ENCODE peak calls at places on chromosomes 5 and 9, in seven cellular contexts. B is iPS-NIHi11; I is activated CD4-positive, CD25-positive, alpha-beta regulatory T cell; T is CD4-positive, alpha-beta memory T cell; L is MV-4-11; N is activated naive CD4-positive, alpha-beta T cell; A is HL-60. D is an unnamed sample.
A peak's percentile ranks its signal among the peaks of the same experiment; 100 is the strongest.

GRCh38 chr5:31962321-31962720 is 211.8 kb downstream of the GOLPH3 start:
- DNase-seq in T (no peak), I (no peak), N (no peak), L (no peak), A (no peak), B (no peak), D (no peak)

GRCh38 chr9:136512651-136513066 is 29.8 kb upstream of the SEC16A start:
- DNase-seq in T (no peak), A (no peak), N (peak; percentile 27), I (peak; percentile 13), B (peak; percentile 96), L (no peak), D (peak; percentile 29)

GRCh38 chr5:179215576-179215975 is 129.7 kb downstream of the ADAMTS2 start:
- DNase-seq in B (no peak), I (no peak), A (no peak), L (no peak), N (no peak), T (no peak), D (no peak)

GRCh38 chr9:32899181-32899580 is 102.2 kb downstream of the APTX start:
- DNase-seq in T (no peak), N (no peak), B (no peak), I (no peak), A (peak; percentile 51), L (peak; percentile 93), D (no peak)

GRCh38 chr9:34072868-34073590 is 24.3 kb upstream of the UBAP2 start:
- DNase-seq in I (no peak), L (no peak), B (no peak), T (no peak), N (no peak), A (no peak), D (no peak)

GRCh38 chr9:72557549-72557948 is 36.1 kb downstream of the TMC1 start:
- DNase-seq in A (no peak), I (no peak), B (peak; percentile 17), N (no peak), L (peak; percentile 73), T (no peak), D (peak; percentile 56)

GRCh38 chr5:154214236-154215106 is 23.9 kb downstream of the GALNT10 start:
- DNase-seq in L (peak; percentile 52), I (no peak), B (no peak), N (no peak), T (no peak), A (no peak), D (no peak)

GRCh38 chr5:1799110-1799601 is 481 bp downstream of the MRPL36 start:
- DNase-seq in L (peak; percentile 15), N (no peak), B (peak; percentile 65), I (peak; percentile 24), T (peak; percentile 32), A (peak; percentile 12), D (no peak)

GRCh38 chr5:176836811-176837706 is 26.7 kb downstream of the UNC5A start:
- DNase-seq in N (no peak), T (no peak), I (no peak), A (no peak), B (no peak), L (no peak), D (no peak)

GRCh38 chr5:12837592-12837991 is 933.3 kb upstream of the CTNND2 start:
- DNase-seq in I (no peak), T (no peak), L (no peak), N (no peak), A (no peak), B (no peak), D (no peak)

GRCh38 chr9:969310-969692 is 7.2 kb upstream of the DMRT3 start:
- DNase-seq in A (no peak), I (no peak), L (no peak), T (no peak), N (no peak), B (no peak), D (no peak)

GRCh38 chr5:154276932-154277331 is 86.4 kb downstream of the GALNT10 start:
- DNase-seq in T (no peak), A (no peak), B (no peak), N (no peak), L (no peak), I (no peak), D (no peak)

GRCh38 chr9:106925392-106925791 is 62.4 kb downstream of the ZNF462 start:
- DNase-seq in L (no peak), I (no peak), B (no peak), A (no peak), T (no peak), N (no peak), D (no peak)

GRCh38 chr5:54093861-54094260 is 216.5 kb downstream of the ARL15 start:
- DNase-seq in T (no peak), B (no peak), L (no peak), N (no peak), I (no peak), A (no peak), D (no peak)

GRCh38 chr9:125534934-125535701 is 171.9 kb downstream of the MAPKAP1 start:
- DNase-seq in B (no peak), T (no peak), L (no peak), I (no peak), N (no peak), A (no peak), D (no peak)

GRCh38 chr9:112629890-112630485 is 87.9 kb downstream of the INIP start:
- DNase-seq in N (no peak), T (no peak), A (peak; percentile 60), B (no peak), I (no peak), L (no peak), D (no peak)

GRCh38 chr5:1226839-1227238 is 1.7 kb downstream of the SLC6A18 start:
- DNase-seq in N (no peak), L (no peak), I (no peak), B (no peak), A (no peak), T (no peak), D (no peak)

GRCh38 chr5:134209477-134210240 is 16.2 kb downstream of the PPP2CA start:
- DNase-seq in T (no peak), L (no peak), I (no peak), B (no peak), A (no peak), N (no peak), D (no peak)

GRCh38 chr9:131769361-131769760 is 29.5 kb upstream of the RAPGEF1 start:
- DNase-seq in I (no peak), A (no peak), B (no peak), N (no peak), T (no peak), L (no peak), D (no peak)

GRCh38 chr5:153678617-153679329 is 188.3 kb downstream of the GRIA1 start:
- DNase-seq in N (no peak), A (no peak), B (no peak), I (no peak), L (no peak), T (no peak), D (no peak)

GRCh38 chr9:100211471-100211870 is 112.4 kb downstream of the INVS start:
- DNase-seq in N (no peak), I (no peak), B (no peak), T (no peak), A (no peak), L (no peak), D (no peak)

GRCh38 chr9:77472646-77473045 is 175.5 kb downstream of the GNA14 start:
- DNase-seq in I (no peak), A (no peak), L (no peak), B (no peak), T (no peak), N (no peak), D (no peak)

GRCh38 chr5:132505641-132506040 is 15.1 kb upstream of the IRF1 start:
- DNase-seq in L (no peak), B (no peak), I (no peak), N (no peak), A (no peak), T (no peak), D (no peak)

GRCh38 chr9:113755433-113755832 is 120.7 kb upstream of the ZNF618 start:
- DNase-seq in N (no peak), A (no peak), T (no peak), L (no peak), I (no peak), B (no peak), D (no peak)

GRCh38 chr5:149416977-149417713 is 38.1 kb upstream of the IL17B start:
- DNase-seq in A (no peak), I (no peak), L (no peak), N (no peak), T (no peak), B (no peak), D (no peak)

D was measured in activated CD4-positive, alpha-beta T cell treated with anti-CD3 and anti-CD28 coated beads, Interleukin-2, amount 50 U/mL, for 4 hours.